ENCODE peak calls at places on chromosome 3, in eight cellular contexts. N, L, C, U, I, R, B and P are unnamed samples.

GRCh38 chr3:181691951-181692849 is 19.5 kb upstream of the SOX2 start:
- DNase-seq in N (no peak), L (no peak), C (no peak), U (no peak), I (no peak), R (no peak), B (no peak), P (no peak)

GRCh38 chr3:48516571-48516970 is 12.6 kb upstream of the SHISA5 start:
- DNase-seq in N (no peak), L (no peak), C (no peak), U (no peak), I (no peak), R (no peak), B (no peak), P (no peak)

GRCh38 chr3:28799084-28799483 is 450.5 kb upstream of the AZI2 start:
- DNase-seq in N (no peak), L (no peak), C (no peak), U (no peak), I (peak), R (no peak), B (no peak), P (no peak)

GRCh38 chr3:12423918-12424634 is 60.2 kb upstream of the TSEN2 start:
- DNase-seq in N (no peak), L (no peak), C (no peak), U (no peak), I (peak), R (no peak), B (no peak), P (peak)

GRCh38 chr3:31218082-31218481 is 314.6 kb upstream of the STT3B start:
- DNase-seq in N (no peak), L (no peak), C (no peak), U (no peak), I (no peak), R (no peak), B (no peak), P (no peak)

GRCh38 chr3:14397531-14397930 is 4.9 kb upstream of the SLC6A6 start:
- DNase-seq in N (no peak), L (no peak), C (no peak), U (no peak), I (no peak), R (no peak), B (no peak), P (no peak)

GRCh38 chr3:178205750-178206149 is 330.5 kb upstream of the KCNMB2 start:
- DNase-seq in N (no peak), L (no peak), C (no peak), U (no peak), I (peak), R (peak), B (no peak), P (no peak)

GRCh38 chr3:158791259-158791920 is 10.5 kb upstream of the MFSD1 start:
- DNase-seq in N (peak), L (peak), C (no peak), U (peak), I (peak), R (peak), B (no peak), P (peak)

GRCh38 chr3:11434017-11434526 is 161.9 kb downstream of the ATG7 start:
- DNase-seq in N (no peak), L (no peak), C (no peak), U (peak), I (peak), R (peak), B (no peak), P (peak)

GRCh38 chr3:46811615-46812236 is 51.5 kb downstream of the MYL3 start:
- DNase-seq in N (peak), L (no peak), C (peak), U (no peak), I (no peak), R (no peak), B (peak), P (no peak)